ENCODE peak calls at places on chromosomes 5 and 9, in six cellular contexts. B is SJSA1, U is hepatocyte, K is ovary, D is ascending aorta, M is vagina. N is an unnamed sample.

GRCh38 chr9:18907927-18908625 is 124.9 kb downstream of the SAXO1 start:
- DNase-seq in B (no peak), U (no peak), K (no peak), D (no peak), M (no peak), N (no peak)

GRCh38 chr9:131640438-131641181 is 95.3 kb downstream of the PRRT1B start:
- DNase-seq in B (no peak), U (no peak), K (no peak), D (no peak), M (no peak), N (no peak)

GRCh38 chr5:96776606-96777005 is 31.1 kb downstream of the ERAP1 start:
- DNase-seq in B (no peak), U (no peak), K (no peak), D (no peak), M (no peak), N (no peak)

GRCh38 chr9:133377721-133378216 is 1.6 kb downstream of the STKLD1 start:
- DNase-seq in B (no peak), U (no peak), K (no peak), D (no peak), M (no peak), N (no peak)

GRCh38 chr5:1514027-1514818 is 9.5 kb downstream of the LPCAT1 start:
- DNase-seq in B (no peak), U (no peak), K (peak), D (peak), M (peak), N (no peak)

GRCh38 chr5:134103397-134103796 is 11.1 kb upstream of the TCF7 start:
- DNase-seq in B (no peak), U (no peak), K (no peak), D (no peak), M (no peak), N (no peak)

GRCh38 chr5:134545070-134545868 is 19.8 kb downstream of the JADE2 start:
- DNase-seq in B (no peak), U (no peak), K (peak), D (peak), M (no peak), N (no peak)

GRCh38 chr9:35923927-35924763 is 14.9 kb downstream of the SPAAR start:
- DNase-seq in B (peak), U (peak), K (peak), D (no peak), M (no peak), N (no peak)

GRCh38 chr5:150082889-150083288 is 3.5 kb downstream of the CSF1R start:
- DNase-seq in B (no peak), U (no peak), K (no peak), D (no peak), M (no peak), N (no peak)

GRCh38 chr5:166581827-166582226 is 1709.6 kb upstream of the WWC1 start:
- DNase-seq in B (no peak), U (no peak), K (no peak), D (no peak), M (no peak), N (no peak)

GRCh38 chr9:78369644-78370219 is 72.8 kb downstream of the PSAT1 start:
- DNase-seq in B (no peak), U (peak), K (peak), D (no peak), M (no peak), N (no peak)

GRCh38 chr5:98096155-98096554 is 677.3 kb upstream of the RGMB start:
- DNase-seq in B (peak), U (no peak), K (no peak), D (no peak), M (no peak), N (no peak)

GRCh38 chr5:96229173-96229572 is 203.9 kb downstream of the PCSK1 start:
- DNase-seq in B (no peak), U (no peak), K (no peak), D (no peak), M (no peak), N (no peak)

GRCh38 chr9:134052941-134053340 is 14.9 kb downstream of the BRD3 start:
- DNase-seq in B (no peak), U (no peak), K (peak), D (no peak), M (no peak), N (no peak)

GRCh38 chr5:119340597-119341218 is 15.1 kb upstream of the TNFAIP8 start:
- DNase-seq in B (no peak), U (no peak), K (no peak), D (no peak), M (no peak), N (no peak)

GRCh38 chr5:76819851-76820280 is 1.0 kb downstream of the F2RL1 start:
- DNase-seq in B (no peak), U (no peak), K (no peak), D (no peak), M (no peak), N (no peak)
- H3K4me3 ChIP-seq in B (no peak), U (peak), K (peak), D (peak), M (peak), N (peak)

GRCh38 chr9:95764920-95765319 is 110.6 kb upstream of the ERCC6L2 start:
- DNase-seq in B (peak), U (no peak), K (no peak), D (no peak), M (no peak), N (no peak)

GRCh38 chr9:95762322-95762721 is 113.2 kb upstream of the ERCC6L2 start:
- DNase-seq in B (no peak), U (no peak), K (no peak), D (no peak), M (no peak), N (no peak)

GRCh38 chr9:95763983-95764382 is 111.5 kb upstream of the ERCC6L2 start:
- DNase-seq in B (no peak), U (no peak), K (no peak), D (no peak), M (no peak), N (no peak)

GRCh38 chr9:95763006-95763405 is 112.5 kb upstream of the ERCC6L2 start:
- DNase-seq in B (no peak), U (no peak), K (no peak), D (no peak), M (no peak), N (no peak)

DNA sequence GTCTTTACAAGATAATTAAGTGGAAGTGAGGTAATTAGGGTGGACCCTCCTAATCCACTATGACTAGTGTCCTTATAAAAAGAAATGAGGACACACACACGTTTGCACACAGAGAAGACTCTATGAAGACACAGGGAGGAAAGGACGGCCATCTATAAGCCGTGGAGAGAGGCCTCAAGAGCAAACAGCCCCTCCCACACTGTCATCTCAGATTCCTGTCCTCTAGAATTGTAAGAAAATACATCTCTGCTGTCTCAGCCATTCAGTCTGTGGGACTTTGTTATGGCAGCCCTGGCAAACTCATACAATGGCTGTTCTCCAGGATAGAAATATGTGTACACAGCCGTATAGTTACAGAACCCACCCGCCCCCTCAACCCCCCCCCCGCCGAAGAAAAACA is 111.0 kb upstream of the ERCC6L2 start:
- DNase-seq in B (no peak), U (peak), K (no peak), D (no peak), M (no peak), N (no peak)
- H3K4me3 ChIP-seq in B (no peak), U (no peak), K (no peak), D (no peak), M (peak), N (peak)

GRCh38 chr5:139699352-139699751 is 51.2 kb downstream of the CXXC5 start:
- DNase-seq in B (no peak), U (no peak), K (no peak), D (no peak), M (no peak), N (no peak)

GRCh38 chr5:139695183-139695573 is 47.0 kb downstream of the CXXC5 start:
- DNase-seq in B (no peak), U (no peak), K (no peak), D (no peak), M (no peak), N (no peak)

GRCh38 chr5:139696167-139696893 is 48.2 kb downstream of the CXXC5 start:
- DNase-seq in B (no peak), U (no peak), K (no peak), D (no peak), M (no peak), N (no peak)

GRCh38 chr5:139698461-139699146 is 50.5 kb downstream of the CXXC5 start:
- DNase-seq in B (peak), U (peak), K (peak), D (peak), M (no peak), N (no peak)

GRCh38 chr5:139696894-139697658 is 48.9 kb downstream of the CXXC5 start:
- DNase-seq in B (peak), U (peak), K (peak), D (no peak), M (no peak), N (no peak)
- H3K4me3 ChIP-seq in B (peak), U (no peak), K (peak), D (peak), M (peak), N (peak)

DNA sequence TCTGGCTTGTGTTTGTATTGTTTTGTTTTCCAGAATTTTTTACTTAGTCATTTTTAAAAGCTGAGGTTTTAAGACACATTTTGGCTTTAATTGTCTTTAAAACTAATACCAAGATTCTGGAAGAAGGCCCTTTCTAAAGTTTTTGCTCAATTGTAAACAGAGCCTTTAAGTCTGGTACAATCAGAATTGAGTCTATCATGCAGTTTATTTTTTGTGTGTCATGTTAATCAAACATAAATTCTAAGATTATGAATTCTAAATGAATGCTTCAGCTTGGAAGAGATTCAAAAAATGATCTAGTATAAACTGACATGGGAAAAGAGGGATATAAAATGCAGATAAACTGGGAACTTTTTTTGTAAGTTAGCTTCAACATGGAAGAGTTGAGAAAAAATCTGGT is 882.7 kb downstream of the TLE1 start:
- DNase-seq in B (no peak), U (no peak), K (no peak), D (no peak), M (no peak), N (no peak)
- H3K4me3 ChIP-seq in B (no peak), U (no peak), K (no peak), D (no peak), M (no peak), N (no peak)

GRCh38 chr5:39058178-39058577 is 16.0 kb downstream of the RICTOR start:
- DNase-seq in B (no peak), U (no peak), K (no peak), D (no peak), M (no peak), N (no peak)
- H3K4me3 ChIP-seq in B (no peak), U (no peak), K (no peak), D (peak), M (no peak), N (peak)

DNA sequence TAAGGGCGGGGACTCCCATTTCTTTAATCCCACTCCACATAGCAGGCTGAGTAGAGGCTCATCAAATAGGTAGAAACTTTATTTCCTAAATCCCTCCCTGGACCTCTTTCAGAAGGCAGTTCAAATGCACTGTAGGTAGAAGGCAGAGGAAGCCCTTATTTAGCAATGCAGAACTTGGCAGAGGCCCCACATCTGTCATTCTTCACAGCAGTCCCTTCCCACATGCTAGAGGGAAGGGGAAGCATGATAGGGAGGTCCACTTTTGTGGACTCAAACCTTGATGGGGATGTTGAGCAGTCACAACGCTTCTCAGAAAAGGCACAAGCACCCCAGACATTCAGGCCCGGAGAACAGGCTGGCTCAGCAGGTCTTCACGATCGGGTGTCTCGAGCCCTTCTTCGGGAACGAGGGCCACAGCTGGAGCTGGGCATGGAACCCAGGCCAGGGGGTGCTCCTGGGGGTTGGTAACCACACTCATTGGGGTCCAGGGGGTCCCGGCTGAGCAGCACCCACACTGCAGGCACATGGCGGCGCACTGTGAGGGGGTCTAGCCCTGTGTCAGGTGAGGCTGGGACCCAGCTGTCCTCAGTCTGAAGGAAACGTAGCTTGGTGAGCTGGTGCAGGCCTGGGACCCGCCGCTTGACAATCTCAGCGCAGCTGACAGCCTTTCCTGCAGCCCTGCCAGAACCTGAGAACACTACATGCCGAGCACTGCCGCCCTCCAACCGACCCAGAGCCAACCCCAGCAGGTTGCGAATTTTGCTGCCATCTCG is 1.3 kb downstream of the RPP25L start:
- DNase-seq in B (no peak), U (no peak), K (no peak), D (no peak), M (no peak), N (no peak)
- H3K4me3 ChIP-seq in B (no peak), U (no peak), K (no peak), D (peak), M (peak), N (peak)

GRCh38 chr9:129497064-129497836 is 123.7 kb downstream of the C9orf50 start:
- DNase-seq in B (peak), U (peak), K (peak), D (no peak), M (peak), N (no peak)
- H3K4me3 ChIP-seq in B (peak), U (peak), K (peak), D (peak), M (peak), N (peak)

GRCh38 chr5:68531970-68532369 is 316.4 kb downstream of the PIK3R1 start:
- DNase-seq in B (no peak), U (no peak), K (no peak), D (no peak), M (no peak), N (no peak)

GRCh38 chr5:68534131-68534940 is 318.8 kb downstream of the PIK3R1 start:
- DNase-seq in B (no peak), U (peak), K (peak), D (no peak), M (no peak), N (no peak)

GRCh38 chr5:68533571-68534051 is 318.1 kb downstream of the PIK3R1 start:
- DNase-seq in B (no peak), U (no peak), K (no peak), D (no peak), M (no peak), N (no peak)

GRCh38 chr5:68533051-68533450 is 317.5 kb downstream of the PIK3R1 start:
- DNase-seq in B (no peak), U (no peak), K (no peak), D (no peak), M (no peak), N (no peak)

DNA sequence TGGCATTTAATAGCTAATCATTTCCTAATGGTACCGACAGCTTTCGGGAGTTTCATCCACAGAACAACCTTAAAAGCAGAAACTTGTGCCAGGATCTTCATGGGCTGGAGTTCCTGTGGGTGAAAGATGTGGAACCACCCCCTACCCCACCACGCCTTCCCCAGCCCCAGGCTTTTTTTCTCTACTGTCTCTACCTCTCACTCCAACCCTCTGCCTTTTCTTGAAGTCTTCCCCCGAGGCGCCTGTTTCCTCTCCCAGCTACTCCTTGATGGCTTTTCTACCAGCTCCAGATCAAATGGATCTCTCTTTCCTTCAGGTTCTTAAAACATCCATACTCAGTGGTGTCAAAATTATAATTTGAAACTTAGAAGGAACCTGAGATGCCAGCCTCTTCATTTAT is 319.6 kb downstream of the PIK3R1 start:
- DNase-seq in B (no peak), U (no peak), K (no peak), D (no peak), M (no peak), N (no peak)
- H3K4me3 ChIP-seq in B (no peak), U (no peak), K (no peak), D (peak), M (no peak), N (no peak)

GRCh38 chr5:131252824-131253171 is 11.1 kb upstream of the CDC42SE2 start:
- DNase-seq in B (no peak), U (no peak), K (no peak), D (peak), M (no peak), N (peak)

GRCh38 chr5:131259326-131259725 is 4.5 kb upstream of the CDC42SE2 start:
- DNase-seq in B (no peak), U (no peak), K (no peak), D (no peak), M (no peak), N (no peak)

GRCh38 chr5:131258733-131259132 is 5.1 kb upstream of the CDC42SE2 start:
- DNase-seq in B (no peak), U (no peak), K (no peak), D (no peak), M (no peak), N (no peak)

GRCh38 chr5:131254741-131255140 is 9.1 kb upstream of the CDC42SE2 start:
- DNase-seq in B (no peak), U (no peak), K (no peak), D (no peak), M (no peak), N (no peak)

GRCh38 chr5:131256507-131256823 is 7.4 kb upstream of the CDC42SE2 start:
- DNase-seq in B (no peak), U (no peak), K (no peak), D (no peak), M (no peak), N (no peak)
- H3K4me3 ChIP-seq in B (no peak), U (no peak), K (no peak), D (no peak), M (no peak), N (no peak)

GRCh38 chr5:169442354-169443248 is 141.0 kb upstream of the SPDL1 start:
- DNase-seq in B (peak), U (peak), K (peak), D (no peak), M (no peak), N (no peak)
- H3K4me3 ChIP-seq in B (no peak), U (no peak), K (no peak), D (no peak), M (no peak), N (no peak)